ENCODE peak calls at places on chromosomes 7 and 10, in five cellular contexts. C is IMR-90, W is RWPE1, T is hepatocyte, L is left ventricle myocardium inferior. P is an unnamed sample.

GRCh38 chr7:48806731-48807130 is 117.6 kb upstream of the CDC14C start:
- DNase-seq in L (no peak), W (no peak), C (no peak), T (no peak), P (no peak)

GRCh38 chr7:158378978-158379377 is 208.6 kb downstream of the PTPRN2 start:
- DNase-seq in W (no peak), T (no peak), L (no peak), C (no peak), P (peak; percentile 31)

GRCh38 chr10:110496553-110497437 is 912 bp upstream of the DUSP5 start:
- DNase-seq in W (no peak), C (no peak), T (no peak), L (no peak), P (peak; percentile 86)

GRCh38 chr7:100887186-100887954 is 2.1 kb downstream of the UFSP1 start:
- DNase-seq in T (no peak), W (no peak), L (no peak), C (no peak), P (peak; percentile 73)

GRCh38 chr7:90520484-90520883 is 51.0 kb downstream of the PTTG1IP2 start:
- DNase-seq in L (no peak), T (peak; percentile 10), W (no peak), C (peak; percentile 3), P (no peak)

GRCh38 chr10:86520871-86521619 is 547 bp downstream of the WAPL start:
- DNase-seq in T (peak; percentile 74), C (peak; percentile 42), W (peak; percentile 70), L (peak; percentile 53), P (peak; percentile 51)

GRCh38 chr7:23619141-23619540 is 22.0 kb downstream of the CCDC126 start:
- DNase-seq in C (no peak), T (no peak), W (no peak), L (no peak), P (no peak)

GRCh38 chr7:156001496-156002260 is 189.4 kb upstream of the SHH start:
- DNase-seq in C (no peak), T (no peak), W (no peak), L (no peak), P (no peak)

GRCh38 chr10:31320598-31321211 is 1.7 kb downstream of the ZEB1 start:
- DNase-seq in C (peak; percentile 59), T (peak; percentile 43), L (peak; percentile 53), W (no peak), P (no peak)

GRCh38 chr7:23468721-23469149 is 1.6 kb downstream of the IGF2BP3 start:
- DNase-seq in W (no peak), C (no peak), L (no peak), T (peak; percentile 46), P (no peak)

GRCh38 chr7:14596421-14596820 is 306.1 kb downstream of the DGKB start:
- DNase-seq in T (no peak), C (peak; percentile 57), L (no peak), W (peak; percentile 5), P (no peak)

GRCh38 chr7:24827027-24827426 is 69.8 kb upstream of the GSDME start:
- DNase-seq in T (no peak), C (no peak), L (no peak), W (no peak), P (no peak)

GRCh38 chr10:86203162-86203905 is 163.3 kb downstream of the GRID1 start:
- DNase-seq in T (peak; percentile 80), C (peak; percentile 10), L (no peak), W (peak; percentile 38), P (peak; percentile 24)

GRCh38 chr10:88687853-88688467 is 18.1 kb upstream of the LIPK start:
- DNase-seq in L (no peak), W (peak; percentile 58), C (peak; percentile 24), T (peak; percentile 19), P (no peak)

GRCh38 chr10:43262043-43262901 is 4.6 kb downstream of the RASGEF1A start:
- DNase-seq in C (no peak), L (no peak), W (no peak), T (peak; percentile 54), P (no peak)

GRCh38 chr7:35988105-35988504 is 164.9 kb upstream of the EEPD1 start:
- DNase-seq in L (no peak), T (no peak), W (no peak), C (no peak), P (no peak)

GRCh38 chr7:15723840-15724239 is 37.4 kb upstream of the MEOX2 start:
- DNase-seq in W (no peak), T (no peak), L (no peak), C (no peak), P (no peak)

GRCh38 chr7:82605247-82605864 is 161.8 kb upstream of the CACNA2D1 start:
- DNase-seq in C (peak; percentile 46), W (peak; percentile 24), L (no peak), T (peak; percentile 60), P (no peak)

GRCh38 chr10:65194131-65194530 is 1672.9 kb downstream of the REEP3 start:
- DNase-seq in T (no peak), W (peak; percentile 18), L (no peak), C (no peak), P (no peak)

GRCh38 chr10:87547734-87548311 is 43.1 kb downstream of the MINPP1 start:
- DNase-seq in C (peak; percentile 91), L (no peak), W (no peak), T (no peak), P (no peak)

GRCh38 chr10:132611986-132612385 is 74.4 kb downstream of the INPP5A start:
- DNase-seq in C (no peak), L (no peak), W (no peak), T (no peak), P (no peak)

GRCh38 chr7:37732253-37732652 is 48.7 kb downstream of the GPR141 start:
- DNase-seq in T (peak; percentile 66), C (no peak), L (no peak), W (no peak), P (peak; percentile 64)

GRCh38 chr10:72334196-72334831 is 20.4 kb downstream of the DNAJB12 start:
- DNase-seq in W (no peak), T (peak; percentile 68), L (peak; percentile 16), C (peak; percentile 50), P (no peak)

GRCh38 chr10:117175901-117176534 is 21.3 kb upstream of the KCNK18 start:
- DNase-seq in C (peak; percentile 68), L (peak; percentile 76), T (peak; percentile 87), W (peak; percentile 75), P (peak; percentile 68)

GRCh38 chr7:111029574-111030357 is 61.2 kb upstream of the LRRN3 start:
- DNase-seq in T (peak; percentile 33), W (no peak), C (peak; percentile 17), L (no peak), P (no peak)

GRCh38 chr10:131215776-131216175 is 95.7 kb downstream of the TCERG1L start:
- DNase-seq in W (no peak), L (no peak), C (no peak), T (no peak), P (no peak)

DNA sequence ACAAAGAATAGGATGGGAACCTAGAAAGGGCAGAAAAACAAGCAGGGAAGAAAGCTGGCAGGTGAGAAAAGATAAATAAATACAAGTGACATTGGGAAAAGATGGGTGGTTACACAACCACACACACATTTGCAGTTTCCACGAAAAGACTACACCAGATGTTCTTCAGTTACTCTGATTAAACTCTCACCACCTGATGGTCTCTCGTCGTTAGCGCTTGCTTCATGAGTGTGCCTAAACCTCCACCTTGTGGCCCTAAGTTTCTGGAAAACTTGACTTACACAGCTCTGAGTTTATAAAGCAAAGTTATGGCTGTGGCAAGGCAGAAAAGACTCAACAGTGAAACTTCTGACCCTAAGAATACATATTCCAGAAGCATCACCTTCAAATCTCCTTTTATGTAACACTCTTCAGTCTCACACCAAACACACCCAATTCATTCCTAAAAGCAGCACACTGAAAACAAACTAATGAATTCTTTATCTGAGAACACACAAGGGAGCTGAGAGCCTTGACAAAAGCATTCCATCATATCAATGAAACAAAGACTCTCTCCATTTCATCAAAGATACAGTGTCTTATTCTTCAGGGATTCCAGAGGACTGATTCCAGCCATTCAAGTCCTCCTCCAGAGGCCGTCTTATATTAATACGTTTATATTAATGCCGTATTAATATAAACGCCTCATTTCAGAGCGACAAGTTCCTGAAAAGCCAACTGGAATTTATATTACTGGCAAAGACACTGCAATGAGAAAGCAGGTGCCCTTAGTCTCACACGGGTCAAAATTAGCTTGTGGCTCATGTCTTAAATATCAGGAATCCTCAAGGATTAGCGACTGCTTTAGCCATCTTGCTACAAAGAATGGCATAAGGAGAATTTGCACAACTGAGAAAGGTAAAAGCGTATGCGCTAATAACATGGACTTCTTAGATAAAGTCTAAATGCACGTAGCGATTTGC is 77.6 kb downstream of the RNF216 start:
- DNase-seq in L (no peak), T (no peak), C (no peak), W (no peak), P (no peak)
- TF ChIP-seq CTCF in L (no peak), T (no peak), C (no peak), W (no peak), P (no peak)

DNA sequence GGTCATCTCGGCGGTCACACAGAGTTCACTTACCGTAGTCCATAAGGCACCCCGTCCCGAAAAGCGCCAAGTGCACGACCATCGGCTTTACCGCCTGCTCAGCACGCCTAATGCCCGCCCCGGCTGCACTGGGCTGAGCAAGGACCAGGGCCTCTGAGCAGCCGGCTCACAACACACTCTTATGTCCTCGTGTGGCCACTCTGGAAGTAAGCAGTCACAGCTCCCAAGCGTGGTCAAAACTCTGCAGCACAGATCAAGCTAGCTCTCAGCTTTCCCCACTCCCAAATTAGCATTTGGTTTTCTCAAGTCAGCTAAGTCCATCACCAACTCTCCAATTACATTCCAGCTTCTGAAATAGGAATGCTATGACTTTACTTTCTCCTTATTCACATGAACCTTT is 57.7 kb downstream of the MAD1L1 start:
- DNase-seq in T (peak; percentile 7), C (no peak), L (no peak), W (no peak), P (no peak)
- TF ChIP-seq CTCF in T (no peak), C (no peak), L (peak; percentile 20), W (no peak), P (no peak)

GRCh38 chr10:59434463-59435326 is 72.3 kb upstream of the FAM13C start:
- DNase-seq in C (peak; percentile 41), L (no peak), W (peak; percentile 18), T (no peak), P (no peak)

GRCh38 chr10:59432207-59432900 is 70.0 kb upstream of the FAM13C start:
- DNase-seq in C (peak; percentile 19), L (no peak), W (peak; percentile 15), T (no peak), P (no peak)

GRCh38 chr10:59435707-59436106 is 73.4 kb upstream of the FAM13C start:
- DNase-seq in C (no peak), L (no peak), W (no peak), T (no peak), P (no peak)

DNA sequence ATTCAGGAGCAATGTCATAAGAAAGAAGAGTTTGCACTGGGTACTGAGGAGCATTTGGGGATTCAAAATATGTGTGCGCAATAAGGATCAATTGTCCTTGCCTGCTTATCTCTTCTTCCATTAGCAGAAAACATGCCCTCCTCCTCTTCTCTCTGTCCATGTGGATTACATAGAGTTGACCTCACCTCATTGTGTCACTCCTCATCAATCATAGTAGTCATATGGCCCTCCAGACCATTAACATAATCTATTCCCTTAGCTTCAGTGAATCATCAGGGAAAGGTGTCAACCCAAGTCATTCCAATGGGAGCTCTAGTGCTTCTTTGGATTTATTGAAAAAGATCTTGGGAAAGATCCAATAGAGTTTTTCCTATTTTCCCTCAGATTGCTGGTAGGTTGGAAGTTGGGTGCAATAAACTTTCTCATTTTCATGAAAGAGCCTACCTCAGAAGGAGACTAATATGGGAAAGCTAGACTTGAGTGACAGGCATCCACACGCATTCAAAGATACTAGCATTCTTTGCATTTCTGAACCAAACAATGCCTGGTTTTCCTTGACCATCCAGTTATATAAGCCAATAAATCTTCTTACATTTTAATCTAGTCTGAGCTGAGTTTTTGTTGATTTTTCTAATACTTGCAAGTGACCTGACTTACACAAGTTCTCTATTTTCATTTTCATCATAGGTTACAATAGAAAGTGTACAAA is 71.5 kb upstream of the FAM13C start:
- DNase-seq in C (no peak), L (no peak), W (no peak), T (no peak), P (no peak)
- TF ChIP-seq CTCF in C (no peak), L (no peak), W (no peak), T (no peak), P (no peak)

GRCh38 chr10:61781969-61782403 is 119.3 kb downstream of the CABCOCO1 start:
- DNase-seq in L (no peak), W (peak; percentile 63), T (peak; percentile 5), C (peak; percentile 11), P (no peak)
- TF ChIP-seq CTCF in L (no peak), W (no peak), T (no peak), C (no peak), P (no peak)

P was measured in CD14-positive monocyte.